ENCODE peak calls at places on chromosomes 7 and 10, in seven cellular contexts. L is sigmoid colon, W is A549, E is SK-N-SH, B is stomach, S is H1, T is GM12878. G is an unnamed sample.

GRCh38 chr7:133854739-133855138 is 272.4 kb upstream of the LRGUK start:
- DNase-seq in L (no peak), W (peak; percentile 27), E (peak; percentile 68), B (no peak), S (no peak), T (no peak), G (no peak)

GRCh38 chr7:43211276-43211675 is 98.8 kb downstream of the HECW1 start:
- DNase-seq in L (no peak), W (peak; percentile 25), E (no peak), B (no peak), S (no peak), T (no peak), G (no peak)

GRCh38 chr10:59677253-59677831 is 32.3 kb downstream of the SLC16A9 start:
- DNase-seq in L (no peak), W (no peak), E (no peak), B (no peak), S (no peak), T (no peak), G (no peak)

GRCh38 chr7:27110977-27111752 is 8.7 kb upstream of the HOXA2 start:
- DNase-seq in L (peak; percentile 85), W (no peak), E (no peak), B (no peak), S (no peak), T (no peak), G (no peak)

GRCh38 chr7:24899905-24900304 is 80.1 kb downstream of the OSBPL3 start:
- DNase-seq in L (no peak), W (no peak), E (no peak), B (no peak), S (peak; percentile 6), T (peak; percentile 75), G (no peak)

GRCh38 chr10:44382981-44383748 is 1.7 kb downstream of the CXCL12 start:
- DNase-seq in L (peak; percentile 58), W (no peak), E (no peak), B (peak; percentile 11), S (no peak), T (no peak), G (no peak)

GRCh38 chr10:50794490-50794889 is 54.8 kb downstream of the ASAH2B start:
- DNase-seq in L (no peak), W (no peak), E (no peak), B (no peak), S (no peak), T (no peak), G (no peak)

GRCh38 chr7:107170051-107170661 is 1.4 kb downstream of the HBP1 start:
- DNase-seq in L (no peak), W (peak; percentile 13), E (no peak), B (no peak), S (no peak), T (no peak), G (no peak)

GRCh38 chr7:34385385-34385784 is 272.6 kb upstream of the NPSR1 start:
- DNase-seq in L (no peak), W (no peak), E (no peak), B (no peak), S (no peak), T (no peak), G (no peak)

GRCh38 chr7:28062197-28062988 is 118.2 kb downstream of the JAZF1 start:
- DNase-seq in L (peak; percentile 90), W (peak; percentile 55), E (peak; percentile 62), B (peak; percentile 68), S (peak; percentile 86), T (no peak), G (peak; percentile 81)

GRCh38 chr7:27795977-27796376 is 56.0 kb downstream of the TAX1BP1 start:
- DNase-seq in L (no peak), W (no peak), E (no peak), B (no peak), S (no peak), T (no peak), G (no peak)

GRCh38 chr7:100764841-100765240 is 31.4 kb downstream of the ZAN start:
- DNase-seq in L (no peak), W (no peak), E (peak; percentile 16), B (no peak), S (no peak), T (no peak), G (no peak)

GRCh38 chr10:84665883-84666463 is 337.6 kb downstream of the CCSER2 start:
- DNase-seq in L (no peak), W (peak; percentile 15), E (no peak), B (no peak), S (peak; percentile 89), T (no peak), G (peak; percentile 81)

DNA sequence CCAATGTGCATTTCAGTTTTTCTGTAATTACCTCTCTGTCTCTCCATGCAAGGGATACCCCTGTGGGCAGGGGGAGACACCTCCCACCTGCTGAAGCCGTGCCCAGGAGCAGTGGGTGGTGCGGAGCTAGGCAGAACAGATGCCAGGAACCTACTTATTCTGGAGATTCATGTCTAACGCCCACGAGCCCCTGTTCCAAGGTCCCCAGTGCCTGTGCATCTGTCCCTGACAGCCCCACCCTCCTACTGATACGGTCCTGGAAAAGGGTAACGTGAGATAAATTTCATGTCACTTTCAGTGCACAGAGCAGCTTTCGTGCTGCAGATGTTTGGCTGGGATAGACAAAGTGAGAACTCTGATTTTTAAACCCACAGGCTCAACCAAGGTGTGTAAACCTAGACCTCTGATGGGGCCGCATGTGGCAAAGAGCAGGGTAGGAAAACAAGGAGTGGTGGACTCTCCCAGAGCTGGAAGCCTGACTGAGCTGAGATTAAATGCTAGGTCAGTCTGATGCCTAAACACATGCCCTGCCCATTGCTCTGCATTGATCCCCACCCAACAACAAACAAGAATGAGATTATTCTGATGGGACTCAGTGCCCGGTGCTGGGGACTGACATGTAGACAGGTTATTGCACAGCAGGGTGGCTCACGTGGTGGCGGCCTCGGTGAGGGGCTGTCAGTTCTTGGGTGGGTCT is 123.6 kb upstream of the GDF10 start:
- DNase-seq in L (no peak), W (no peak), E (no peak), B (no peak), S (no peak), T (no peak), G (no peak)
- H3K4me1 ChIP-seq in L (no peaks in the 10 kb centered on the region), W (no peaks in the 10 kb centered on the region), E (no peaks in the 10 kb centered on the region), B (no peaks in the 10 kb centered on the region), S (peaks cover 2% of the 10 kb centered on the region), T (no peaks in the 10 kb centered on the region), G (no peaks in the 10 kb centered on the region)

GRCh38 chr10:9297580-9297979 is 1243.1 kb downstream of the GATA3 start:
- DNase-seq in L (no peak), W (no peak), E (peak; percentile 32), B (no peak), S (no peak), T (no peak), G (no peak)
- H3K4me3 ChIP-seq in L (no peak overlapping the region), W (no peak overlapping the region), E (no peak overlapping the region), B (no peak overlapping the region), S (no peak overlapping the region), T (no peak overlapping the region), G (no peak overlapping the region)

DNA sequence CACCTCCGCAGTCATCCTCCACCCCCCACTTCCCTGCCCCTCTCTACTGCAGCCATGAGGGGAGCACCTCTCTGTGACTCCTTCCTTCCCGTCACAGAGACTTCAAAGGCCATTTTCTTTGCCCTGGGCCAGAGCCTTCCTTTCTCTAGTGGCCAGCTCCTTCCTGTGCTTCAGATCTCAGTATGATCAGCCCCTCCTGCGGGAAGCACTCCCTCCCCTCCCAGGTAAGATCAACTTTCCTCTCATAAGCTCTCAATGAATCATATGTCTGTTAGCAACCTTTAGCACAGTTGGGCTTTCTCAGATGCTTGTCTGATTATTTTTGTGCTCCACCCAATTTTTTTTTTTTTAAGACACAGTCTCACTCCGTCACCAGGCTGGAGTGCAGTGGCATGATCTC is 241.0 kb upstream of the PRSS1 start:
- DNase-seq in L (no peak), W (no peak), E (no peak), B (peak; percentile 42), S (no peak), T (no peak), G (no peak)
- TF ChIP-seq EP300 in L (no peak), W (no peak), E (no peak), B (no peak), S (no peak), T (no peak), G (no peak)

DNA sequence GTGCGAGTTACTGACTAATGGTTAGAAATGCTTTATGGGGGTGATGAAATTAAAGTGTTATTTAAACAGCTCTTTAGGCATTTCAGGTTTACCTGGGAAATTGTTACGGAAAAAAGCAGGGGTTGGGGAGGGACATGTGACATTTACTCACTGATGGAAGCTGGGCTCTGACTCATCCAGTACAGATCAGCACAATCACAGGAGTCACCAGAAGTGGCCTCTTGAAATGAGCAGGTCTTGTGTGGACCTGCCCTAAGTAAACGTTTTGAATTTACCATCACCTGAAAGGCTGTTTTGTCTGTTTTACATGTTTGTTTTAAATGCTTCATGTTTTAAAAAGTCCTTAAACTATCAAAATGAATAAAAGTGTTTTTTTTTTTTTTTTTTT is 2.3 kb downstream of the GLRX3 start:
- DNase-seq in L (no peak), W (peak; percentile 85), E (no peak), B (no peak), S (no peak), T (no peak), G (peak; percentile 84)
- H3K4me1 ChIP-seq in L (peaks cover 66% of the 10 kb centered on the region), W (peaks cover 29% of the 10 kb centered on the region), E (peaks cover 9% of the 10 kb centered on the region), B (peaks cover 24% of the 10 kb centered on the region), S (peaks cover 2% of the 10 kb centered on the region), T (peaks cover 42% of the 10 kb centered on the region), G (peaks cover 60% of the 10 kb centered on the region)

DNA sequence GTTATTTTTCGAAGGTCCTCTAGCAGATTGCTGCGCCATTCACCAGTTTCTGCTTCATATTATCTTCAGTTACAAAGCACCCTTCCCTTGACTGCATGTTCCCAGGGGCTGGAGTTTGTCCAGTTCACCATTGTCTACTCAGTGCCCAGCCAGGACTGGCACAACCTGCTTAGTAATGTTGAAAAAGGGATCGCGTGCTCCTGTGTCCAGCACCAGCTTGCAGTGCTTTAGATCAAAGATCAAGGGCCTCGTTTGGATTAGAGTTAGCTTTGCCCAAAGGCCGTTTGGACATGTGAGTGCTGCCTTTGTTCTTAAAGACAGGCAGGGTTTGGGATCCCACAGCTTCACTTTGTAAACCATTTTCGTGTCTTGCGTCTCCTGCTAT is 867 bp downstream of the ATP6V0E2 start:
- DNase-seq in L (no peak), W (no peak), E (no peak), B (peak; percentile 69), S (no peak), T (no peak), G (no peak)
- H3K4me3 ChIP-seq in L (peak overlapping the region; percentile 93), W (peak overlapping the region; percentile 62), E (peak overlapping the region; percentile 88), B (peak overlapping the region; percentile 63), S (no peak overlapping the region), T (peak overlapping the region; percentile 76), G (peak overlapping the region; percentile 61)

GRCh38 chr7:97200043-97200442 is 82.5 kb downstream of the SDHAF3 start:
- DNase-seq in L (no peak), W (no peak), E (no peak), B (no peak), S (no peak), T (no peak), G (no peak)
- TF ChIP-seq EP300 in L (no peak), W (no peak), E (no peak), B (no peak), S (no peak), T (no peak), G (no peak)

GRCh38 chr10:77548157-77548556 is 89.5 kb downstream of the KCNMA1 start:
- DNase-seq in L (no peak), W (no peak), E (no peak), B (no peak), S (no peak), T (no peak), G (no peak)
- H3K4me1 ChIP-seq in L (peaks cover 61% of the 10 kb centered on the region), W (no peaks in the 10 kb centered on the region), E (no peaks in the 10 kb centered on the region), B (peaks cover 5% of the 10 kb centered on the region), S (no peaks in the 10 kb centered on the region), T (no peaks in the 10 kb centered on the region), G (no peaks in the 10 kb centered on the region)

G was measured in upper lobe of left lung.